ENCODE peak calls at places on chromosomes 5 and 9, in seven cellular contexts. P is HCT116, I is psoas muscle, Y is pancreas, C is lower lobe of right lung, X is neuronal stem cell, N is astrocyte. Z is an unnamed sample.

GRCh38 chr9:134314950-134315715 is 11.1 kb upstream of the RXRA start:
- DNase-seq in P (no peak), I (peak; percentile 7), Y (peak; percentile 48), C (peak; percentile 37), X (no peak), N (no peak), Z (no peak)

GRCh38 chr5:172902497-172903472 is 56.4 kb upstream of the RPL26L1 start:
- DNase-seq in P (peak; percentile 8), I (peak; percentile 83), Y (peak; percentile 90), C (peak; percentile 91), X (peak; percentile 24), N (peak; percentile 99), Z (no peak)

GRCh38 chr9:93300175-93300572 is 116.2 kb downstream of the WNK2 start:
- DNase-seq in P (no peak), I (peak; percentile 4), Y (peak; percentile 44), C (no peak), X (no peak), N (no peak), Z (no peak)

GRCh38 chr5:129672006-129672405 is 75.9 kb upstream of the MINAR2 start:
- DNase-seq in P (no peak), I (no peak), Y (no peak), C (no peak), X (no peak), N (no peak), Z (no peak)

GRCh38 chr5:472076-472655 is 29.2 kb downstream of the EXOC3 start:
- DNase-seq in P (no peak), I (peak; percentile 38), Y (peak; percentile 87), C (peak; percentile 63), X (no peak), N (peak; percentile 12), Z (no peak)

GRCh38 chr9:109907810-109908458 is 127.9 kb downstream of the PALM2AKAP2 start:
- DNase-seq in P (no peak), I (no peak), Y (no peak), C (no peak), X (no peak), N (no peak), Z (no peak)

GRCh38 chr9:93107825-93108161 is 11.8 kb downstream of the CARD19 start:
- DNase-seq in P (no peak), I (no peak), Y (no peak), C (no peak), X (no peak), N (no peak), Z (no peak)

GRCh38 chr5:39194466-39195136 is 24.8 kb downstream of the FYB1 start:
- DNase-seq in P (no peak), I (peak; percentile 23), Y (no peak), C (no peak), X (no peak), N (peak; percentile 60), Z (no peak)

GRCh38 chr5:73290242-73290641 is 117.2 kb downstream of the TMEM174 start:
- DNase-seq in P (no peak), I (no peak), Y (no peak), C (no peak), X (no peak), N (no peak), Z (no peak)

GRCh38 chr9:69120380-69121154 is 53.5 kb upstream of the TJP2 start:
- DNase-seq in P (peak; percentile 83), I (no peak), Y (peak; percentile 95), C (peak; percentile 89), X (peak; percentile 27), N (no peak), Z (peak; percentile 16)

GRCh38 chr5:128905225-128906110 is 59.8 kb upstream of the SLC27A6 start:
- DNase-seq in P (peak; percentile 61), I (no peak), Y (no peak), C (no peak), X (peak; percentile 47), N (peak; percentile 20), Z (peak; percentile 53)

GRCh38 chr9:124514125-124514524 is 6.9 kb upstream of the NR5A1 start:
- DNase-seq in P (no peak), I (no peak), Y (no peak), C (no peak), X (no peak), N (no peak), Z (no peak)

GRCh38 chr9:134062461-134063087 is 5.3 kb downstream of the BRD3 start:
- DNase-seq in P (no peak), I (no peak), Y (peak; percentile 66), C (no peak), X (no peak), N (no peak), Z (no peak)

GRCh38 chr5:55600086-55600485 is 65.3 kb upstream of the PLPP1 start:
- DNase-seq in P (no peak), I (no peak), Y (no peak), C (no peak), X (no peak), N (no peak), Z (no peak)

DNA sequence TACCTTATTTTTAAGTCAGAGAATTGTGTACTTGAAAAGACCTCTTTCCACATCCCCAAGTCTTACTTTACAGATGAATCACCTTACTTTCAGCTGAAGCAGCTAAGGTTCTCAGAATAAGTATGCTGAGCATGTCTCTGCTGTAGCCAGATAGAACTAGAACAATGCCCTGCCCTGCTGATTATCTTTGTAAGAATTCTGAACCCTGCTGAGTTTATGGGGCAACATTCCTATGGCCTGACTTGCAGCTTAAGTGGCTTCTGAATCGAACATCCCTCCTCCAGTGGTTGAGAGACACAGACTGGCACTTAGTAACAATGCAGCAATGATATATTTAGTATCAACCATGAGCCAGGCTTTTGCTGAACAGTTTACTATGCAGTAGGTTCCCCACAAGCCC is 592.0 kb upstream of the WWC1 start:
- DNase-seq in P (peak; percentile 97), I (no peak), Y (no peak), C (no peak), X (peak; percentile 67), N (peak; percentile 100), Z (peak; percentile 82)
- H3K4me3 ChIP-seq in P (peak overlapping the region; percentile 22), I (no peak overlapping the region), Y (no peak overlapping the region), C (no peak overlapping the region), X (no peak overlapping the region), N (peak overlapping the region; percentile 1), Z (no peak overlapping the region)

DNA sequence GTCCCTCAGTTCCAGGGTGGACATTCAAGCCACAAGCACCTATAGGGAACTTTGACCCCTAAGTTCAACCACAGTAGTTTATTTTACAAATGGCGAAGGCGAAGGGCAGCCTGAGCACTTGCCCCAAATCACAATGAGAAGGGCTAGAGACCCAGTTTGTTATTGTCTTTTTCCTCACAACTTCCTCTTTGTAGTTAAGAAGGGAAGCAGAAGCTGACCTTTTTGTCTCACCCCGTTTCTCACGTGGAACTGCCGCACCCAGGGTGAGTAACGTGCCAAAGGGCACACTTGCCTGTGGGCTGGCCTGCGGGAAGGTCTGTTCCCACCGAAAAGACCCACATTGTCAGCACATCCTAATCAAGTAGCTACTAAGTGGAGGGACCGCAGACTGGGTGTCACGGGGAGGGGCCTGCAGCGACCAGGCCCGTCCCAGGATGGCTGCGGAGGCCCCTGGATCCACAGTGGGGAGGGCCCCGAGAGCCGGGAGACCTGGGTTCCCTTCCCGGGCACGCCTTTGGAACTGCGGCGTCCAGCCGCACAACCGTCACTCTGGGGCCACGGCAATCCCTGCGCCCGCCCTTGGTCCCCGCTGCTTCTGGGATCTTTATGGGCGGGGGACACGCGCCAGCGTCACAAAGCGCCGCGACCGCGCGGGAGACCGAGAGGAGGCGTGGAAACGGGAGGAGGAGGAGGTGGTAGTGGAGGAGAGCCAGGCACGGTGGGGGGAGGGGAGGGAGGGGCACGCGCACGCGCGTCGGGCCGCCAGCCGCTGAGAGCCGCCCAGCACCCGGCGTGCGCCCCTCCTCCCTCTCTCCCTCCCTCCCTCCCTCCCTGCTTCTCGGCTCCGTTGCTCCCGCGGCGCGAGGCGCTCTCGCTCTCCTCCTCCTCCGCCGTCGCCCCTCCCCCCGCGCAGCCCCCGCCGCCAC is at the start of gene UBE2R2:
- DNase-seq in P (peak; percentile 84), I (peak; percentile 91), Y (peak; percentile 95), C (peak; percentile 93), X (peak; percentile 85), N (peak; percentile 71), Z (peak; percentile 96)
- H3K4me1 ChIP-seq in P (peaks cover 28% of the 10 kb centered on the region), I (peaks cover 48% of the 10 kb centered on the region), Y (peaks cover 20% of the 10 kb centered on the region), C (peaks cover 56% of the 10 kb centered on the region), X (peaks cover 4% of the 10 kb centered on the region), N (peaks cover 19% of the 10 kb centered on the region), Z (peaks cover 26% of the 10 kb centered on the region)

GRCh38 chr5:143374496-143375217 is 28.8 kb downstream of the NR3C1 start:
- DNase-seq in P (no peak), I (no peak), Y (no peak), C (no peak), X (no peak), N (no peak), Z (no peak)

GRCh38 chr5:143372187-143372829 is 31.2 kb downstream of the NR3C1 start:
- DNase-seq in P (no peak), I (no peak), Y (no peak), C (no peak), X (no peak), N (peak; percentile 50), Z (no peak)

GRCh38 chr5:143376195-143376772 is 27.2 kb downstream of the NR3C1 start:
- DNase-seq in P (no peak), I (no peak), Y (no peak), C (no peak), X (no peak), N (no peak), Z (no peak)

DNA sequence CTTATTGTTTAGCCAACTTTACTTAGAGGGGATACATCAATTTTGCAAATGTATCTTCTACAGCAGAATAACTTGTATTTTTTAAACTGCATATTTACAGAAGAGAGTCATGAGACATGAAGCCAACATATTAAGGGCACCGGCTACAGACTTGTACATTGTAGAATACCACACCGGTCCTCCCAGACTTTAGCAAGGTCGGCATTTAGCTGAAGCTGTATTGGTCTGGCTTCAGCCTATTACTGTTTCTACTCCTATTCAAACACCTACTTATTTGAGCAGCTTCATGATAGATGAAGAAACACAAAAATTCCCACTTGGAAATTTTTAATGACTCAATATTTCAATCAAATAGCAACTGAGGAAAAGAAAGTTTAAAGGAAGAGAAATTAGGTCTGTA is 33.0 kb downstream of the NR3C1 start:
- DNase-seq in P (no peak), I (no peak), Y (no peak), C (no peak), X (no peak), N (no peak), Z (no peak)
- H3K9me3 ChIP-seq in P (no peaks in the 10 kb centered on the region), I (no peaks in the 10 kb centered on the region), Y (no peaks in the 10 kb centered on the region), C (no peaks in the 10 kb centered on the region), X (no peaks in the 10 kb centered on the region), N (no peaks in the 10 kb centered on the region), Z (no peaks in the 10 kb centered on the region)

GRCh38 chr5:6660704-6661103 is 27.5 kb downstream of the SRD5A1 start:
- DNase-seq in P (no peak), I (no peak), Y (no peak), C (no peak), X (no peak), N (no peak), Z (no peak)
- H3K4me3 ChIP-seq in P (no peak overlapping the region), I (no peak overlapping the region), Y (no peak overlapping the region), C (no peak overlapping the region), X (no peak overlapping the region), N (no peak overlapping the region), Z (no peak overlapping the region)

DNA sequence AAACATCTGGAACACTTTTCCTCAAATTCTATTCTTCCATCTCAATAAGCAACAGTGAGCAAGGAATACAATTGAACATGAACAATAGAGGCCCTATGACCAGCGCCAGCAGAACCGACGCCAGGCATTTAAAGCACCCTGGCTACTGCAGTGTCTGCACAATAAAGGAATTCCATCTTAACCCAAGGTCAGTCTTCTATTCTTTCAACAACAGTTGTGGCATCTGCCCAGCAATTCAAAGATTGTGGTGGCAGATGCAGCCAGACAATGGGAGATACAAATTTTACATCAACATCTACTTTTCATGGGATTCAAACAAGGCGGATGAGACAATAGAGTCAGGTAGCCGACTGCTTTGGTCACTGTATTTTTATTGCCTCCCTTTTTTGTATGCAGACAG is 65.9 kb downstream of the ELL2 start:
- DNase-seq in P (no peak), I (no peak), Y (no peak), C (no peak), X (peak; percentile 61), N (peak; percentile 74), Z (peak; percentile 90)
- H3K4me1 ChIP-seq in P (no peaks in the 10 kb centered on the region), I (peaks cover 14% of the 10 kb centered on the region), Y (peaks cover 6% of the 10 kb centered on the region), C (no peaks in the 10 kb centered on the region), X (peaks cover 12% of the 10 kb centered on the region), N (no peaks in the 10 kb centered on the region), Z (peaks cover 34% of the 10 kb centered on the region)